ENCODE peak calls at places on chromosomes 7 and 10, in ten cellular contexts. One of them, this sample, is unnamed.

GRCh38 chr7:73912223-73912622 is 51.3 kb downstream of the TMEM270 start:
- DNase-seq in cardiac muscle cell: no peak
- DNase-seq in COR-L47: no peak
- DNase-seq in HFF-Myc: no peak
- DNase-seq in NCI-H345: no peak
- DNase-seq in endothelial cell of umbilical vein: no peak
- DNase-seq in NCI-H748 treated with DMSO at 0.1 percent for 48 hours: no peak
- DNase-seq in AG04450: no peak
- DNase-seq in activated T-helper 1 cell treated with anti-CD3 and anti-CD28 coated beads, Interleukin-12 subunit alpha, Interleukin-12 subunit beta, Interleukin-2, Interleukin-4 antibody, amounts not matched to agents 30 ng/mL and 10 ng/mL and 1 ng/mL, durations not matched to agents 14 hours and 24 hours and 36 hours: no peak
- DNase-seq in RWPE2: no peak
- DNase-seq in this sample: no peak

GRCh38 chr7:151206914-151207313 is 3.4 kb downstream of the H2BK1 start:
- DNase-seq in cardiac muscle cell: no peak
- DNase-seq in COR-L47: no peak
- DNase-seq in HFF-Myc: no peak
- DNase-seq in NCI-H345: no peak
- DNase-seq in endothelial cell of umbilical vein: no peak
- DNase-seq in NCI-H748 treated with DMSO at 0.1 percent for 48 hours: no peak
- DNase-seq in AG04450: no peak
- DNase-seq in activated T-helper 1 cell treated with anti-CD3 and anti-CD28 coated beads, Interleukin-12 subunit alpha, Interleukin-12 subunit beta, Interleukin-2, Interleukin-4 antibody, amounts not matched to agents 30 ng/mL and 10 ng/mL and 1 ng/mL, durations not matched to agents 14 hours and 24 hours and 36 hours: no peak
- DNase-seq in RWPE2: no peak
- DNase-seq in this sample: peak; percentile 51

GRCh38 chr7:38632411-38632810 is 1.2 kb upstream of the AMPH start:
- DNase-seq in cardiac muscle cell: no peak
- DNase-seq in COR-L47: no peak
- DNase-seq in HFF-Myc: no peak
- DNase-seq in NCI-H345: peak; percentile 9
- DNase-seq in endothelial cell of umbilical vein: no peak
- DNase-seq in NCI-H748 treated with DMSO at 0.1 percent for 48 hours: no peak
- DNase-seq in AG04450: no peak
- DNase-seq in activated T-helper 1 cell treated with anti-CD3 and anti-CD28 coated beads, Interleukin-12 subunit alpha, Interleukin-12 subunit beta, Interleukin-2, Interleukin-4 antibody, amounts not matched to agents 30 ng/mL and 10 ng/mL and 1 ng/mL, durations not matched to agents 14 hours and 24 hours and 36 hours: no peak
- DNase-seq in RWPE2: no peak
- DNase-seq in this sample: no peak

GRCh38 chr10:17831326-17831725 is 22.2 kb downstream of the MRC1 start:
- DNase-seq in cardiac muscle cell: no peak
- DNase-seq in COR-L47: no peak
- DNase-seq in HFF-Myc: no peak
- DNase-seq in NCI-H345: no peak
- DNase-seq in endothelial cell of umbilical vein: no peak
- DNase-seq in NCI-H748 treated with DMSO at 0.1 percent for 48 hours: no peak
- DNase-seq in AG04450: no peak
- DNase-seq in activated T-helper 1 cell treated with anti-CD3 and anti-CD28 coated beads, Interleukin-12 subunit alpha, Interleukin-12 subunit beta, Interleukin-2, Interleukin-4 antibody, amounts not matched to agents 30 ng/mL and 10 ng/mL and 1 ng/mL, durations not matched to agents 14 hours and 24 hours and 36 hours: no peak
- DNase-seq in RWPE2: no peak
- DNase-seq in this sample: no peak

GRCh38 chr10:68212721-68213352 is 19.1 kb downstream of the ATOH7 start:
- DNase-seq in cardiac muscle cell: peak; percentile 69
- DNase-seq in COR-L47: no peak
- DNase-seq in HFF-Myc: peak; percentile 35
- DNase-seq in NCI-H345: no peak
- DNase-seq in endothelial cell of umbilical vein: peak; percentile 39
- DNase-seq in NCI-H748 treated with DMSO at 0.1 percent for 48 hours: peak; percentile 1
- DNase-seq in AG04450: no peak
- DNase-seq in activated T-helper 1 cell treated with anti-CD3 and anti-CD28 coated beads, Interleukin-12 subunit alpha, Interleukin-12 subunit beta, Interleukin-2, Interleukin-4 antibody, amounts not matched to agents 30 ng/mL and 10 ng/mL and 1 ng/mL, durations not matched to agents 14 hours and 24 hours and 36 hours: no peak
- DNase-seq in RWPE2: no peak
- DNase-seq in this sample: peak; percentile 63

GRCh38 chr10:116882631-116883030 is 33.3 kb downstream of the ENO4 start:
- DNase-seq in cardiac muscle cell: no peak
- DNase-seq in COR-L47: no peak
- DNase-seq in HFF-Myc: no peak
- DNase-seq in NCI-H345: no peak
- DNase-seq in endothelial cell of umbilical vein: no peak
- DNase-seq in NCI-H748 treated with DMSO at 0.1 percent for 48 hours: no peak
- DNase-seq in AG04450: no peak
- DNase-seq in activated T-helper 1 cell treated with anti-CD3 and anti-CD28 coated beads, Interleukin-12 subunit alpha, Interleukin-12 subunit beta, Interleukin-2, Interleukin-4 antibody, amounts not matched to agents 30 ng/mL and 10 ng/mL and 1 ng/mL, durations not matched to agents 14 hours and 24 hours and 36 hours: no peak
- DNase-seq in RWPE2: no peak
- DNase-seq in this sample: no peak

GRCh38 chr10:119686465-119687191 is 35.4 kb downstream of the BAG3 start:
- DNase-seq in cardiac muscle cell: peak; percentile 90
- DNase-seq in COR-L47: peak; percentile 9
- DNase-seq in HFF-Myc: no peak
- DNase-seq in NCI-H345: peak; percentile 43
- DNase-seq in endothelial cell of umbilical vein: peak; percentile 94
- DNase-seq in NCI-H748 treated with DMSO at 0.1 percent for 48 hours: peak; percentile 15
- DNase-seq in AG04450: peak; percentile 69
- DNase-seq in activated T-helper 1 cell treated with anti-CD3 and anti-CD28 coated beads, Interleukin-12 subunit alpha, Interleukin-12 subunit beta, Interleukin-2, Interleukin-4 antibody, amounts not matched to agents 30 ng/mL and 10 ng/mL and 1 ng/mL, durations not matched to agents 14 hours and 24 hours and 36 hours: peak; percentile 59
- DNase-seq in RWPE2: peak; percentile 88
- DNase-seq in this sample: peak; percentile 86

GRCh38 chr10:103645141-103646054 is 151.9 kb downstream of the NEURL1 start:
- DNase-seq in cardiac muscle cell: peak; percentile 94
- DNase-seq in COR-L47: no peak
- DNase-seq in HFF-Myc: peak; percentile 91
- DNase-seq in NCI-H345: no peak
- DNase-seq in endothelial cell of umbilical vein: peak; percentile 20
- DNase-seq in NCI-H748 treated with DMSO at 0.1 percent for 48 hours: no peak
- DNase-seq in AG04450: peak; percentile 96
- DNase-seq in activated T-helper 1 cell treated with anti-CD3 and anti-CD28 coated beads, Interleukin-12 subunit alpha, Interleukin-12 subunit beta, Interleukin-2, Interleukin-4 antibody, amounts not matched to agents 30 ng/mL and 10 ng/mL and 1 ng/mL, durations not matched to agents 14 hours and 24 hours and 36 hours: no peak
- DNase-seq in RWPE2: no peak
- DNase-seq in this sample: peak; percentile 90

GRCh38 chr7:41573881-41574280 is 129.0 kb downstream of the INHBA start:
- DNase-seq in cardiac muscle cell: peak; percentile 20
- DNase-seq in COR-L47: no peak
- DNase-seq in HFF-Myc: no peak
- DNase-seq in NCI-H345: no peak
- DNase-seq in endothelial cell of umbilical vein: peak; percentile 90
- DNase-seq in NCI-H748 treated with DMSO at 0.1 percent for 48 hours: no peak
- DNase-seq in AG04450: no peak
- DNase-seq in activated T-helper 1 cell treated with anti-CD3 and anti-CD28 coated beads, Interleukin-12 subunit alpha, Interleukin-12 subunit beta, Interleukin-2, Interleukin-4 antibody, amounts not matched to agents 30 ng/mL and 10 ng/mL and 1 ng/mL, durations not matched to agents 14 hours and 24 hours and 36 hours: no peak
- DNase-seq in RWPE2: no peak
- DNase-seq in this sample: no peak

GRCh38 chr10:32963102-32963501 is 5.1 kb upstream of the ITGB1 start:
- DNase-seq in cardiac muscle cell: peak; percentile 89
- DNase-seq in COR-L47: no peak
- DNase-seq in HFF-Myc: no peak
- DNase-seq in NCI-H345: no peak
- DNase-seq in endothelial cell of umbilical vein: peak; percentile 63
- DNase-seq in NCI-H748 treated with DMSO at 0.1 percent for 48 hours: no peak
- DNase-seq in AG04450: peak; percentile 50
- DNase-seq in activated T-helper 1 cell treated with anti-CD3 and anti-CD28 coated beads, Interleukin-12 subunit alpha, Interleukin-12 subunit beta, Interleukin-2, Interleukin-4 antibody, amounts not matched to agents 30 ng/mL and 10 ng/mL and 1 ng/mL, durations not matched to agents 14 hours and 24 hours and 36 hours: no peak
- DNase-seq in RWPE2: no peak
- DNase-seq in this sample: peak; percentile 78

GRCh38 chr7:2444476-2444875 is 31.7 kb downstream of the GRIFIN start:
- DNase-seq in cardiac muscle cell: peak; percentile 70
- DNase-seq in COR-L47: no peak
- DNase-seq in HFF-Myc: no peak
- DNase-seq in NCI-H345: no peak
- DNase-seq in endothelial cell of umbilical vein: no peak
- DNase-seq in NCI-H748 treated with DMSO at 0.1 percent for 48 hours: no peak
- DNase-seq in AG04450: peak; percentile 33
- DNase-seq in activated T-helper 1 cell treated with anti-CD3 and anti-CD28 coated beads, Interleukin-12 subunit alpha, Interleukin-12 subunit beta, Interleukin-2, Interleukin-4 antibody, amounts not matched to agents 30 ng/mL and 10 ng/mL and 1 ng/mL, durations not matched to agents 14 hours and 24 hours and 36 hours: no peak
- DNase-seq in RWPE2: no peak
- DNase-seq in this sample: peak; percentile 47

GRCh38 chr7:13990319-13990983 is 985 bp upstream of the ETV1 start:
- DNase-seq in cardiac muscle cell: peak; percentile 66
- DNase-seq in COR-L47: peak; percentile 74
- DNase-seq in HFF-Myc: peak; percentile 64
- DNase-seq in NCI-H345: peak; percentile 87
- DNase-seq in endothelial cell of umbilical vein: peak; percentile 73
- DNase-seq in NCI-H748 treated with DMSO at 0.1 percent for 48 hours: peak; percentile 93
- DNase-seq in AG04450: no peak
- DNase-seq in activated T-helper 1 cell treated with anti-CD3 and anti-CD28 coated beads, Interleukin-12 subunit alpha, Interleukin-12 subunit beta, Interleukin-2, Interleukin-4 antibody, amounts not matched to agents 30 ng/mL and 10 ng/mL and 1 ng/mL, durations not matched to agents 14 hours and 24 hours and 36 hours: peak; percentile 2
- DNase-seq in RWPE2: no peak
- DNase-seq in this sample: peak; percentile 61

GRCh38 chr10:129021597-129022304 is 445.3 kb upstream of the MGMT start:
- DNase-seq in cardiac muscle cell: peak; percentile 68
- DNase-seq in COR-L47: no peak
- DNase-seq in HFF-Myc: no peak
- DNase-seq in NCI-H345: no peak
- DNase-seq in endothelial cell of umbilical vein: no peak
- DNase-seq in NCI-H748 treated with DMSO at 0.1 percent for 48 hours: no peak
- DNase-seq in AG04450: no peak
- DNase-seq in activated T-helper 1 cell treated with anti-CD3 and anti-CD28 coated beads, Interleukin-12 subunit alpha, Interleukin-12 subunit beta, Interleukin-2, Interleukin-4 antibody, amounts not matched to agents 30 ng/mL and 10 ng/mL and 1 ng/mL, durations not matched to agents 14 hours and 24 hours and 36 hours: no peak
- DNase-seq in RWPE2: no peak
- DNase-seq in this sample: no peak

GRCh38 chr7:80255656-80256055 is 121.0 kb downstream of the GNAI1 start:
- DNase-seq in cardiac muscle cell: no peak
- DNase-seq in COR-L47: no peak
- DNase-seq in HFF-Myc: no peak
- DNase-seq in NCI-H345: no peak
- DNase-seq in endothelial cell of umbilical vein: no peak
- DNase-seq in NCI-H748 treated with DMSO at 0.1 percent for 48 hours: no peak
- DNase-seq in AG04450: no peak
- DNase-seq in activated T-helper 1 cell treated with anti-CD3 and anti-CD28 coated beads, Interleukin-12 subunit alpha, Interleukin-12 subunit beta, Interleukin-2, Interleukin-4 antibody, amounts not matched to agents 30 ng/mL and 10 ng/mL and 1 ng/mL, durations not matched to agents 14 hours and 24 hours and 36 hours: no peak
- DNase-seq in RWPE2: no peak
- DNase-seq in this sample: no peak

GRCh38 chr7:26052721-26053120 is 99.3 kb upstream of the NFE2L3 start:
- DNase-seq in cardiac muscle cell: no peak
- DNase-seq in COR-L47: no peak
- DNase-seq in HFF-Myc: no peak
- DNase-seq in NCI-H345: no peak
- DNase-seq in endothelial cell of umbilical vein: no peak
- DNase-seq in NCI-H748 treated with DMSO at 0.1 percent for 48 hours: no peak
- DNase-seq in AG04450: no peak
- DNase-seq in activated T-helper 1 cell treated with anti-CD3 and anti-CD28 coated beads, Interleukin-12 subunit alpha, Interleukin-12 subunit beta, Interleukin-2, Interleukin-4 antibody, amounts not matched to agents 30 ng/mL and 10 ng/mL and 1 ng/mL, durations not matched to agents 14 hours and 24 hours and 36 hours: no peak
- DNase-seq in RWPE2: no peak
- DNase-seq in this sample: no peak

GRCh38 chr7:47941136-47941844 is 7.0 kb downstream of the PKD1L1 start:
- DNase-seq in cardiac muscle cell: peak; percentile 83
- DNase-seq in COR-L47: no peak
- DNase-seq in HFF-Myc: peak; percentile 43
- DNase-seq in NCI-H345: no peak
- DNase-seq in endothelial cell of umbilical vein: peak; percentile 76
- DNase-seq in NCI-H748 treated with DMSO at 0.1 percent for 48 hours: no peak
- DNase-seq in AG04450: no peak
- DNase-seq in activated T-helper 1 cell treated with anti-CD3 and anti-CD28 coated beads, Interleukin-12 subunit alpha, Interleukin-12 subunit beta, Interleukin-2, Interleukin-4 antibody, amounts not matched to agents 30 ng/mL and 10 ng/mL and 1 ng/mL, durations not matched to agents 14 hours and 24 hours and 36 hours: no peak
- DNase-seq in RWPE2: no peak
- DNase-seq in this sample: peak; percentile 64

GRCh38 chr7:38580485-38580884 is 50.7 kb downstream of the AMPH start:
- DNase-seq in cardiac muscle cell: no peak
- DNase-seq in COR-L47: no peak
- DNase-seq in HFF-Myc: no peak
- DNase-seq in NCI-H345: no peak
- DNase-seq in endothelial cell of umbilical vein: no peak
- DNase-seq in NCI-H748 treated with DMSO at 0.1 percent for 48 hours: no peak
- DNase-seq in AG04450: no peak
- DNase-seq in activated T-helper 1 cell treated with anti-CD3 and anti-CD28 coated beads, Interleukin-12 subunit alpha, Interleukin-12 subunit beta, Interleukin-2, Interleukin-4 antibody, amounts not matched to agents 30 ng/mL and 10 ng/mL and 1 ng/mL, durations not matched to agents 14 hours and 24 hours and 36 hours: no peak
- DNase-seq in RWPE2: no peak
- DNase-seq in this sample: no peak

GRCh38 chr10:119268871-119269506 is 61.6 kb downstream of the GRK5 start:
- DNase-seq in cardiac muscle cell: no peak
- DNase-seq in COR-L47: no peak
- DNase-seq in HFF-Myc: no peak
- DNase-seq in NCI-H345: no peak
- DNase-seq in endothelial cell of umbilical vein: peak; percentile 46
- DNase-seq in NCI-H748 treated with DMSO at 0.1 percent for 48 hours: no peak
- DNase-seq in AG04450: no peak
- DNase-seq in activated T-helper 1 cell treated with anti-CD3 and anti-CD28 coated beads, Interleukin-12 subunit alpha, Interleukin-12 subunit beta, Interleukin-2, Interleukin-4 antibody, amounts not matched to agents 30 ng/mL and 10 ng/mL and 1 ng/mL, durations not matched to agents 14 hours and 24 hours and 36 hours: peak; percentile 85
- DNase-seq in RWPE2: no peak
- DNase-seq in this sample: no peak

GRCh38 chr7:75884401-75884800 is 5.6 kb downstream of the RHBDD2 start:
- DNase-seq in cardiac muscle cell: no peak
- DNase-seq in COR-L47: no peak
- DNase-seq in HFF-Myc: no peak
- DNase-seq in NCI-H345: no peak
- DNase-seq in endothelial cell of umbilical vein: no peak
- DNase-seq in NCI-H748 treated with DMSO at 0.1 percent for 48 hours: no peak
- DNase-seq in AG04450: no peak
- DNase-seq in activated T-helper 1 cell treated with anti-CD3 and anti-CD28 coated beads, Interleukin-12 subunit alpha, Interleukin-12 subunit beta, Interleukin-2, Interleukin-4 antibody, amounts not matched to agents 30 ng/mL and 10 ng/mL and 1 ng/mL, durations not matched to agents 14 hours and 24 hours and 36 hours: no peak
- DNase-seq in RWPE2: no peak
- DNase-seq in this sample: no peak

GRCh38 chr7:66326501-66327180 is 121.5 kb downstream of the TPST1 start:
- DNase-seq in cardiac muscle cell: peak; percentile 92
- DNase-seq in COR-L47: no peak
- DNase-seq in HFF-Myc: no peak
- DNase-seq in NCI-H345: no peak
- DNase-seq in endothelial cell of umbilical vein: peak; percentile 85
- DNase-seq in NCI-H748 treated with DMSO at 0.1 percent for 48 hours: no peak
- DNase-seq in AG04450: peak; percentile 86
- DNase-seq in activated T-helper 1 cell treated with anti-CD3 and anti-CD28 coated beads, Interleukin-12 subunit alpha, Interleukin-12 subunit beta, Interleukin-2, Interleukin-4 antibody, amounts not matched to agents 30 ng/mL and 10 ng/mL and 1 ng/mL, durations not matched to agents 14 hours and 24 hours and 36 hours: no peak
- DNase-seq in RWPE2: no peak
- DNase-seq in this sample: peak; percentile 96

GRCh38 chr7:30865077-30865476 is 46.6 kb upstream of the AQP1 start:
- DNase-seq in cardiac muscle cell: no peak
- DNase-seq in COR-L47: no peak
- DNase-seq in HFF-Myc: no peak
- DNase-seq in NCI-H345: no peak
- DNase-seq in endothelial cell of umbilical vein: no peak
- DNase-seq in NCI-H748 treated with DMSO at 0.1 percent for 48 hours: no peak
- DNase-seq in AG04450: no peak
- DNase-seq in activated T-helper 1 cell treated with anti-CD3 and anti-CD28 coated beads, Interleukin-12 subunit alpha, Interleukin-12 subunit beta, Interleukin-2, Interleukin-4 antibody, amounts not matched to agents 30 ng/mL and 10 ng/mL and 1 ng/mL, durations not matched to agents 14 hours and 24 hours and 36 hours: no peak
- DNase-seq in RWPE2: no peak
- DNase-seq in this sample: no peak

GRCh38 chr10:72077275-72077990 is 10.9 kb downstream of the SPOCK2 start:
- DNase-seq in cardiac muscle cell: no peak
- DNase-seq in COR-L47: no peak
- DNase-seq in HFF-Myc: no peak
- DNase-seq in NCI-H345: no peak
- DNase-seq in endothelial cell of umbilical vein: no peak
- DNase-seq in NCI-H748 treated with DMSO at 0.1 percent for 48 hours: no peak
- DNase-seq in AG04450: no peak
- DNase-seq in activated T-helper 1 cell treated with anti-CD3 and anti-CD28 coated beads, Interleukin-12 subunit alpha, Interleukin-12 subunit beta, Interleukin-2, Interleukin-4 antibody, amounts not matched to agents 30 ng/mL and 10 ng/mL and 1 ng/mL, durations not matched to agents 14 hours and 24 hours and 36 hours: no peak
- DNase-seq in RWPE2: peak; percentile 38
- DNase-seq in this sample: no peak

GRCh38 chr7:32150589-32150988 is 80.4 kb upstream of the PDE1C start:
- DNase-seq in cardiac muscle cell: no peak
- DNase-seq in COR-L47: no peak
- DNase-seq in HFF-Myc: no peak
- DNase-seq in NCI-H345: peak; percentile 5
- DNase-seq in endothelial cell of umbilical vein: no peak
- DNase-seq in NCI-H748 treated with DMSO at 0.1 percent for 48 hours: no peak
- DNase-seq in AG04450: no peak
- DNase-seq in activated T-helper 1 cell treated with anti-CD3 and anti-CD28 coated beads, Interleukin-12 subunit alpha, Interleukin-12 subunit beta, Interleukin-2, Interleukin-4 antibody, amounts not matched to agents 30 ng/mL and 10 ng/mL and 1 ng/mL, durations not matched to agents 14 hours and 24 hours and 36 hours: no peak
- DNase-seq in RWPE2: no peak
- DNase-seq in this sample: no peak

GRCh38 chr10:123669901-123670300 is 3.7 kb downstream of the GPR26 start:
- DNase-seq in cardiac muscle cell: no peak
- DNase-seq in COR-L47: no peak
- DNase-seq in HFF-Myc: no peak
- DNase-seq in NCI-H345: no peak
- DNase-seq in endothelial cell of umbilical vein: no peak
- DNase-seq in NCI-H748 treated with DMSO at 0.1 percent for 48 hours: no peak
- DNase-seq in AG04450: no peak
- DNase-seq in activated T-helper 1 cell treated with anti-CD3 and anti-CD28 coated beads, Interleukin-12 subunit alpha, Interleukin-12 subunit beta, Interleukin-2, Interleukin-4 antibody, amounts not matched to agents 30 ng/mL and 10 ng/mL and 1 ng/mL, durations not matched to agents 14 hours and 24 hours and 36 hours: no peak
- DNase-seq in RWPE2: no peak
- DNase-seq in this sample: no peak

GRCh38 chr10:97280783-97281182 is 11.7 kb downstream of the ARHGAP19 start:
- DNase-seq in cardiac muscle cell: no peak
- DNase-seq in COR-L47: no peak
- DNase-seq in HFF-Myc: no peak
- DNase-seq in NCI-H345: no peak
- DNase-seq in endothelial cell of umbilical vein: no peak
- DNase-seq in NCI-H748 treated with DMSO at 0.1 percent for 48 hours: no peak
- DNase-seq in AG04450: no peak
- DNase-seq in activated T-helper 1 cell treated with anti-CD3 and anti-CD28 coated beads, Interleukin-12 subunit alpha, Interleukin-12 subunit beta, Interleukin-2, Interleukin-4 antibody, amounts not matched to agents 30 ng/mL and 10 ng/mL and 1 ng/mL, durations not matched to agents 14 hours and 24 hours and 36 hours: no peak
- DNase-seq in RWPE2: no peak
- DNase-seq in this sample: no peak

GRCh38 chr10:30911303-30911863 is 120.3 kb downstream of the ZNF438 start:
- DNase-seq in cardiac muscle cell: peak; percentile 4
- DNase-seq in COR-L47: no peak
- DNase-seq in HFF-Myc: no peak
- DNase-seq in NCI-H345: no peak
- DNase-seq in endothelial cell of umbilical vein: no peak
- DNase-seq in NCI-H748 treated with DMSO at 0.1 percent for 48 hours: no peak
- DNase-seq in AG04450: no peak
- DNase-seq in activated T-helper 1 cell treated with anti-CD3 and anti-CD28 coated beads, Interleukin-12 subunit alpha, Interleukin-12 subunit beta, Interleukin-2, Interleukin-4 antibody, amounts not matched to agents 30 ng/mL and 10 ng/mL and 1 ng/mL, durations not matched to agents 14 hours and 24 hours and 36 hours: no peak
- DNase-seq in RWPE2: no peak
- DNase-seq in this sample: peak; percentile 5

GRCh38 chr7:92496876-92497275 is 19.1 kb upstream of the ERVW-1 start:
- DNase-seq in cardiac muscle cell: peak; percentile 36
- DNase-seq in COR-L47: no peak
- DNase-seq in HFF-Myc: no peak
- DNase-seq in NCI-H345: no peak
- DNase-seq in endothelial cell of umbilical vein: no peak
- DNase-seq in NCI-H748 treated with DMSO at 0.1 percent for 48 hours: no peak
- DNase-seq in AG04450: no peak
- DNase-seq in activated T-helper 1 cell treated with anti-CD3 and anti-CD28 coated beads, Interleukin-12 subunit alpha, Interleukin-12 subunit beta, Interleukin-2, Interleukin-4 antibody, amounts not matched to agents 30 ng/mL and 10 ng/mL and 1 ng/mL, durations not matched to agents 14 hours and 24 hours and 36 hours: no peak
- DNase-seq in RWPE2: no peak
- DNase-seq in this sample: no peak

GRCh38 chr10:116593139-116593740 is 2.5 kb downstream of the PNLIPRP1 start:
- DNase-seq in cardiac muscle cell: no peak
- DNase-seq in COR-L47: no peak
- DNase-seq in HFF-Myc: no peak
- DNase-seq in NCI-H345: no peak
- DNase-seq in endothelial cell of umbilical vein: no peak
- DNase-seq in NCI-H748 treated with DMSO at 0.1 percent for 48 hours: no peak
- DNase-seq in AG04450: no peak
- DNase-seq in activated T-helper 1 cell treated with anti-CD3 and anti-CD28 coated beads, Interleukin-12 subunit alpha, Interleukin-12 subunit beta, Interleukin-2, Interleukin-4 antibody, amounts not matched to agents 30 ng/mL and 10 ng/mL and 1 ng/mL, durations not matched to agents 14 hours and 24 hours and 36 hours: no peak
- DNase-seq in RWPE2: no peak
- DNase-seq in this sample: no peak